ENCODE peak calls at places on chromosomes 1 and 21, in seven cellular contexts. L, J, U, Z, V, K and O are unnamed samples.

GRCh38 chr1:147600119-147601111 is 59.1 kb downstream of the BCL9 start:
- DNase-seq in L (no peak), J (peak; percentile 63), U (peak; percentile 71), Z (peak; percentile 93), V (no peak), K (no peak), O (peak; percentile 25)

GRCh38 chr1:63795455-63795854 is 21.6 kb downstream of the ROR1 start:
- DNase-seq in L (no peak), J (no peak), U (no peak), Z (no peak), V (no peak), K (no peak), O (no peak)

GRCh38 chr1:206856674-206857464 is 8.6 kb upstream of the IL20 start:
- DNase-seq in L (no peak), J (peak; percentile 5), U (peak; percentile 31), Z (no peak), V (no peak), K (no peak), O (peak; percentile 43)

GRCh38 chr21:26842976-26843911 is 2.0 kb downstream of the ADAMTS1 start:
- DNase-seq in L (peak; percentile 64), J (peak; percentile 98), U (peak; percentile 98), Z (no peak), V (peak; percentile 98), K (peak; percentile 72), O (no peak)

GRCh38 chr1:238581332-238581731 is 690.6 kb upstream of the ZP4 start:
- DNase-seq in L (no peak), J (peak; percentile 26), U (peak; percentile 8), Z (no peak), V (no peak), K (no peak), O (no peak)

GRCh38 chr1:40782371-40782956 is 1.1 kb upstream of the KCNQ4 start:
- DNase-seq in L (peak; percentile 59), J (no peak), U (no peak), Z (peak; percentile 21), V (peak; percentile 74), K (no peak), O (no peak)

GRCh38 chr1:33985656-33986055 is 121.8 kb downstream of the HMGB4 start:
- DNase-seq in L (no peak), J (no peak), U (peak; percentile 79), Z (no peak), V (no peak), K (no peak), O (no peak)

GRCh38 chr1:39919545-39919944 is 17.8 kb upstream of the MYCL start:
- DNase-seq in L (peak; percentile 77), J (peak; percentile 74), U (peak; percentile 78), Z (peak; percentile 79), V (no peak), K (peak; percentile 88), O (peak; percentile 62)

GRCh38 chr1:61087574-61087973 is 5.2 kb downstream of the NFIA start:
- DNase-seq in L (no peak), J (no peak), U (no peak), Z (no peak), V (no peak), K (no peak), O (no peak)

GRCh38 chr1:2778220-2778592 is 23.3 kb downstream of the TTC34 start:
- DNase-seq in L (no peak), J (no peak), U (no peak), Z (peak; percentile 46), V (peak; percentile 83), K (no peak), O (no peak)

GRCh38 chr1:245810789-245811337 is 656.1 kb downstream of the KIF26B start:
- DNase-seq in L (peak; percentile 60), J (no peak), U (no peak), Z (no peak), V (peak; percentile 92), K (no peak), O (no peak)

GRCh38 chr1:90836345-90836679 is 119.2 kb upstream of the BARHL2 start:
- DNase-seq in L (no peak), J (no peak), U (no peak), Z (no peak), V (no peak), K (no peak), O (no peak)

GRCh38 chr1:84377480-84378095 is 20.7 kb upstream of the DNASE2B start:
- DNase-seq in L (no peak), J (peak; percentile 72), U (peak; percentile 93), Z (no peak), V (no peak), K (no peak), O (no peak)

GRCh38 chr1:14968251-14968812 is 185.2 kb upstream of the TMEM51 start:
- DNase-seq in L (no peak), J (peak; percentile 44), U (peak; percentile 98), Z (no peak), V (peak; percentile 92), K (peak; percentile 88), O (no peak)

GRCh38 chr1:182682898-182683501 is 1.4 kb downstream of the RGS8 start:
- DNase-seq in L (no peak), J (no peak), U (no peak), Z (no peak), V (no peak), K (no peak), O (no peak)

GRCh38 chr21:15631342-15631741 is 98.4 kb upstream of the USP25 start:
- DNase-seq in L (no peak), J (peak; percentile 79), U (peak; percentile 90), Z (no peak), V (no peak), K (no peak), O (peak; percentile 4)

GRCh38 chr1:204564835-204565234 is 48.6 kb downstream of the MDM4 start:
- DNase-seq in L (no peak), J (no peak), U (no peak), Z (no peak), V (no peak), K (no peak), O (no peak)

GRCh38 chr21:36479415-36480402 is at the start of gene CLDN14:
- DNase-seq in L (peak; percentile 63), J (no peak), U (peak; percentile 52), Z (no peak), V (peak; percentile 83), K (no peak), O (no peak)

GRCh38 chr1:62245201-62245600 is 50.6 kb downstream of the L1TD1 start:
- DNase-seq in L (no peak), J (no peak), U (peak; percentile 80), Z (no peak), V (no peak), K (no peak), O (no peak)

GRCh38 chr1:204359474-204360255 is at the start of gene PLEKHA6:
- DNase-seq in L (no peak), J (peak; percentile 23), U (peak; percentile 73), Z (peak; percentile 91), V (peak; percentile 97), K (peak; percentile 82), O (no peak)

GRCh38 chr21:44987886-44988606 is 48.2 kb downstream of the SLX9 start:
- DNase-seq in L (no peak), J (no peak), U (no peak), Z (no peak), V (peak; percentile 62), K (no peak), O (no peak)

GRCh38 chr1:41580520-41581172 is 96.2 kb upstream of the EDN2 start:
- DNase-seq in L (no peak), J (no peak), U (no peak), Z (no peak), V (peak; percentile 66), K (no peak), O (no peak)